ENCODE peak calls at places on chromosomes 3 and 15, in nine cellular contexts. One of them, this sample, is unnamed.

GRCh38 chr3:133487920-133488540 is 85.5 kb upstream of the CDV3 start:
- DNase-seq in ovary: no peak
- DNase-seq in SK-N-SH: no peak
- DNase-seq in K562: peak; percentile 37
- DNase-seq in stomach: no peak
- DNase-seq in esophagus muscularis mucosa: peak; percentile 86
- DNase-seq in A549: peak; percentile 15
- DNase-seq in H1: no peak
- DNase-seq in transverse colon: no peak
- DNase-seq in this sample: no peak

GRCh38 chr15:39376371-39376909 is 204.4 kb upstream of the THBS1 start:
- DNase-seq in esophagus muscularis mucosa: no peak
- DNase-seq in A549: no peak
- DNase-seq in ovary: no peak
- DNase-seq in SK-N-SH: no peak
- DNase-seq in K562: no peak
- DNase-seq in H1: no peak
- DNase-seq in stomach: no peak
- DNase-seq in transverse colon: no peak
- DNase-seq in this sample: no peak

GRCh38 chr3:10025205-10026083 is 793 bp upstream of the FANCD2 start:
- DNase-seq in esophagus muscularis mucosa: no peak
- DNase-seq in A549: no peak
- DNase-seq in SK-N-SH: no peak
- DNase-seq in stomach: no peak
- DNase-seq in K562: no peak
- DNase-seq in transverse colon: no peak
- DNase-seq in H1: no peak
- DNase-seq in ovary: no peak
- DNase-seq in this sample: no peak

GRCh38 chr3:183317886-183318845 is 65.1 kb downstream of the B3GNT5 start:
- DNase-seq in transverse colon: no peak
- DNase-seq in H1: no peak
- DNase-seq in stomach: no peak
- DNase-seq in A549: no peak
- DNase-seq in SK-N-SH: no peak
- DNase-seq in ovary: no peak
- DNase-seq in esophagus muscularis mucosa: no peak
- DNase-seq in K562: no peak
- DNase-seq in this sample: no peak

GRCh38 chr15:68730491-68731317 is 90.0 kb downstream of the ANP32A start:
- DNase-seq in H1: peak; percentile 19
- DNase-seq in stomach: peak; percentile 49
- DNase-seq in A549: peak; percentile 68
- DNase-seq in esophagus muscularis mucosa: no peak
- DNase-seq in ovary: no peak
- DNase-seq in SK-N-SH: peak; percentile 53
- DNase-seq in transverse colon: peak; percentile 46
- DNase-seq in K562: peak; percentile 52
- DNase-seq in this sample: peak; percentile 57

GRCh38 chr3:64190517-64191515 is 34.5 kb downstream of the PRICKLE2 start:
- DNase-seq in transverse colon: no peak
- DNase-seq in esophagus muscularis mucosa: peak; percentile 70
- DNase-seq in K562: no peak
- DNase-seq in H1: no peak
- DNase-seq in SK-N-SH: no peak
- DNase-seq in A549: peak; percentile 57
- DNase-seq in ovary: no peak
- DNase-seq in stomach: no peak
- DNase-seq in this sample: no peak

GRCh38 chr3:35254917-35255316 is 384.4 kb upstream of the ARPP21 start:
- DNase-seq in esophagus muscularis mucosa: no peak
- DNase-seq in ovary: no peak
- DNase-seq in stomach: no peak
- DNase-seq in H1: no peak
- DNase-seq in transverse colon: no peak
- DNase-seq in A549: no peak
- DNase-seq in K562: no peak
- DNase-seq in SK-N-SH: no peak
- DNase-seq in this sample: no peak

GRCh38 chr3:108234387-108234957 is 12.2 kb upstream of the IFT57 start:
- DNase-seq in ovary: no peak
- DNase-seq in transverse colon: no peak
- DNase-seq in stomach: no peak
- DNase-seq in SK-N-SH: peak; percentile 39
- DNase-seq in esophagus muscularis mucosa: no peak
- DNase-seq in K562: no peak
- DNase-seq in A549: no peak
- DNase-seq in H1: no peak
- DNase-seq in this sample: no peak

GRCh38 chr3:70990723-70991122 is 592.8 kb downstream of the FOXP1 start:
- DNase-seq in stomach: no peak
- DNase-seq in ovary: no peak
- DNase-seq in A549: no peak
- DNase-seq in K562: no peak
- DNase-seq in SK-N-SH: no peak
- DNase-seq in esophagus muscularis mucosa: no peak
- DNase-seq in transverse colon: no peak
- DNase-seq in H1: no peak
- DNase-seq in this sample: no peak

GRCh38 chr3:45167011-45167911 is 21.1 kb upstream of the CDCP1 start:
- DNase-seq in K562: peak; percentile 96
- DNase-seq in transverse colon: peak; percentile 92
- DNase-seq in ovary: peak; percentile 23
- DNase-seq in stomach: peak; percentile 92
- DNase-seq in A549: peak; percentile 95
- DNase-seq in SK-N-SH: peak; percentile 80
- DNase-seq in esophagus muscularis mucosa: peak; percentile 95
- DNase-seq in H1: peak; percentile 88
- DNase-seq in this sample: peak; percentile 22

GRCh38 chr3:148903022-148903442 is 37.9 kb downstream of the CPA3 start:
- DNase-seq in stomach: no peak
- DNase-seq in ovary: no peak
- DNase-seq in SK-N-SH: no peak
- DNase-seq in esophagus muscularis mucosa: no peak
- DNase-seq in K562: no peak
- DNase-seq in transverse colon: no peak
- DNase-seq in H1: no peak
- DNase-seq in A549: no peak
- DNase-seq in this sample: no peak

DNA sequence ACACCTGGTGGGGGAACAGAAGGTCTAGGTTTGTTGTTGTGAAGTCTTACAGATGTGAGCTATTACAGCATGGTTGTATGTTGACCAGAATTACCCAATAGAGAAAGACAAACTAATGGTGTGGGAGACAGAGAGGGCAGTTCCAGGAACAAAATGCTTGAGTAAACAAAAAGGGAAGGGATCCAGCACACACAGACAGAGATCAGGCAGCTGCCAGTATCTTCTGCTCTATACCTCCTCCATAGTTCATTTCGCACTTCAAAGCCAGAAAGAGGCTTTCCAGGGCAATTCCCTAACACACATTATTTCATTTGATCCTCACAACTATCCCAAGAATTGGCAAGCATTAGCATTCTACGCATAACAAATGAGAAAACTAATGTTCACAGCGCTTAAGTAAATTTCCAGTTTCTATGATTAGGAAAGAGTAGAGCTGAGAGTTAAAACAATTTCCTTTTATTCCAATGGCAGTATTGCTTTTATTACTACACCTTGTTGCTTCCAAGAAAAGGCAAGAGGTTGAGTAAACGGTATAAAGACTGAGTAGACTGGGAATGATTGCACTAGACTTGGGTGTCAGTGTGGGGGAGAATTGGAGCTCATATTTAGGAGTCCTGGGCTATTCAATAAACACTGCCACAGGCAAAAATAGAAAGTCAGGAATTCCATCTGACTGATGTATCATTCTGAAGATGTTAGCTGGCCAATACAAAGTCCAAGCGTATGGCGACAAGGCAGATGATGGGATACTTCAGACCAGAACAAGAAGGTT is 39.7 kb upstream of the ZNF280D start:
- DNase-seq in transverse colon: no peak
- DNase-seq in K562: no peak
- DNase-seq in A549: peak; percentile 42
- DNase-seq in SK-N-SH: no peak
- DNase-seq in H1: no peak
- DNase-seq in esophagus muscularis mucosa: no peak
- DNase-seq in stomach: no peak
- DNase-seq in ovary: no peak
- DNase-seq in this sample: no peak
- TF ChIP-seq EP300 in transverse colon: no peak
- TF ChIP-seq EP300 in K562: no peak
- TF ChIP-seq EP300 in A549: no peak
- TF ChIP-seq EP300 in SK-N-SH: no peak
- TF ChIP-seq EP300 in H1: no peak
- TF ChIP-seq EP300 in esophagus muscularis mucosa: no peak
- TF ChIP-seq EP300 in stomach: no peak
- TF ChIP-seq EP300 in ovary: no peak
- TF ChIP-seq EP300 in this sample: no peak

GRCh38 chr15:99731336-99732267 is 1.6 kb downstream of the LYSMD4 start:
- DNase-seq in A549: no peak
- DNase-seq in H1: no peak
- DNase-seq in stomach: peak; percentile 31
- DNase-seq in esophagus muscularis mucosa: no peak
- DNase-seq in ovary: peak; percentile 38
- DNase-seq in K562: no peak
- DNase-seq in SK-N-SH: no peak
- DNase-seq in transverse colon: no peak
- DNase-seq in this sample: no peak
- TF ChIP-seq EP300 in A549: no peak
- TF ChIP-seq EP300 in H1: no peak
- TF ChIP-seq EP300 in stomach: no peak
- TF ChIP-seq EP300 in esophagus muscularis mucosa: no peak
- TF ChIP-seq EP300 in ovary: no peak
- TF ChIP-seq EP300 in K562: no peak
- TF ChIP-seq EP300 in SK-N-SH: no peak
- TF ChIP-seq EP300 in transverse colon: no peak
- TF ChIP-seq EP300 in this sample: no peak

GRCh38 chr15:101250931-101251829 is 668 bp downstream of the CHSY1 start:
- DNase-seq in H1: no peak
- DNase-seq in SK-N-SH: peak; percentile 68
- DNase-seq in ovary: peak; percentile 53
- DNase-seq in A549: peak; percentile 39
- DNase-seq in esophagus muscularis mucosa: no peak
- DNase-seq in K562: peak; percentile 34
- DNase-seq in stomach: peak; percentile 45
- DNase-seq in transverse colon: no peak
- DNase-seq in this sample: no peak
- TF ChIP-seq EP300 in H1: no peak
- TF ChIP-seq EP300 in SK-N-SH: no peak
- TF ChIP-seq EP300 in ovary: no peak
- TF ChIP-seq EP300 in A549: no peak
- TF ChIP-seq EP300 in esophagus muscularis mucosa: no peak
- TF ChIP-seq EP300 in K562: no peak
- TF ChIP-seq EP300 in stomach: no peak
- TF ChIP-seq EP300 in transverse colon: no peak
- TF ChIP-seq EP300 in this sample: no peak

DNA sequence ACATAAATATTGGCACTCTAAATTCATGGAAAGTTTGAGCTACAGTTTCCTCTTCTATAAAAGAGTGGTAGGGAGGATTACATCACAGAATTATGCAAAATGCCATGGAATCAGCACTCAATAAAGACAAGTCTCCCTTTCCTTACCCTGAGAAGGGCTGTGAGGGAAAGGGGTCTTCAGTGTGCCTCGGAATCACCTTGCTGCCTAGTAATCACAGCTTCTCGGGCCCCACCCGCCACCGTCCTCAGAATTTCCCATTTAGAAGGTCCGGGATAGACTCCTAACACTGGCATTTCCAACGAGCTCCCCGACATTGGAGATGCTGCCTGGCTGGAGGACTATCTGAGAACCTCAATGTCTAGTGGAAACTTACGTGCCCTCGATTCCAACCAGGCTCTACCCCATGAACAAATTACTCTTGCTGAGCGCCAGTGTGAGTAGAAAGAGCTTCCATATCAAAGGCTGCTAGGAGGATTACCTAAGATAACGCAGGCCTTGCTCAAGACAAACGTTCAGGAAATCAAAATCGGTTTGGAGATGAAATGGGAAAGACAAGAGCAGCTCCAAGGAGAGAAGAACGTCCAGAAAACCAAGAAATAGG is 92.1 kb upstream of the CHD2 start:
- DNase-seq in ovary: peak; percentile 57
- DNase-seq in A549: peak; percentile 81
- DNase-seq in transverse colon: peak; percentile 34
- DNase-seq in K562: peak; percentile 50
- DNase-seq in H1: no peak
- DNase-seq in stomach: no peak
- DNase-seq in SK-N-SH: no peak
- DNase-seq in esophagus muscularis mucosa: no peak
- DNase-seq in this sample: no peak
- TF ChIP-seq EP300 in ovary: no peak
- TF ChIP-seq EP300 in A549: no peak
- TF ChIP-seq EP300 in transverse colon: no peak
- TF ChIP-seq EP300 in K562: no peak
- TF ChIP-seq EP300 in H1: no peak
- TF ChIP-seq EP300 in stomach: no peak
- TF ChIP-seq EP300 in SK-N-SH: no peak
- TF ChIP-seq EP300 in esophagus muscularis mucosa: no peak
- TF ChIP-seq EP300 in this sample: no peak

DNA sequence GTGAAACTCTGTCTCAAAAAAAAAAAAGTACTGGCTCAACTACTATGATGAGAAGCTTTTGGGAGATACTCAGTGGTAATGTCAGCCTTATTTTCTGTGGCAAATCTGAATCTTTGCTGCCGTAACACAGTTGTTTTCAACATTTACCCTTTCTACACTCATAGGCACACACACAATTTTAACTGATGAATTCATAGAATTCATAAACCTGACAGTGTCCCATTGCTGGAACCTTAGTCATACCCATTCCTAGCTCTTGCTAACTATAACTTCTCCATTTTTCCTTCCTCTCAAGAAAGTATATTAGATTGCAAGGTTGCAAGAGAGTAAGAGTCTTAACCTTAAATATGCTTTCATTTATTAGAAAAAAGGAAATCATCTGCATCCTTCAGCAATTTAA is 496.6 kb downstream of the FHIT start:
- DNase-seq in K562: no peak
- DNase-seq in H1: no peak
- DNase-seq in SK-N-SH: no peak
- DNase-seq in transverse colon: no peak
- DNase-seq in ovary: no peak
- DNase-seq in stomach: no peak
- DNase-seq in esophagus muscularis mucosa: no peak
- DNase-seq in A549: no peak
- DNase-seq in this sample: no peak
- TF ChIP-seq EP300 in K562: no peak
- TF ChIP-seq EP300 in H1: no peak
- TF ChIP-seq EP300 in SK-N-SH: no peak
- TF ChIP-seq EP300 in transverse colon: no peak
- TF ChIP-seq EP300 in ovary: no peak
- TF ChIP-seq EP300 in stomach: no peak
- TF ChIP-seq EP300 in esophagus muscularis mucosa: no peak
- TF ChIP-seq EP300 in A549: no peak
- TF ChIP-seq EP300 in this sample: no peak

GRCh38 chr3:110855207-110855606 is 216.4 kb upstream of the NECTIN3 start:
- DNase-seq in stomach: no peak
- DNase-seq in K562: no peak
- DNase-seq in transverse colon: no peak
- DNase-seq in ovary: no peak
- DNase-seq in A549: no peak
- DNase-seq in H1: no peak
- DNase-seq in esophagus muscularis mucosa: no peak
- DNase-seq in SK-N-SH: no peak
- DNase-seq in this sample: no peak
- TF ChIP-seq EP300 in stomach: no peak
- TF ChIP-seq EP300 in K562: no peak
- TF ChIP-seq EP300 in transverse colon: no peak
- TF ChIP-seq EP300 in ovary: no peak
- TF ChIP-seq EP300 in A549: no peak
- TF ChIP-seq EP300 in H1: no peak
- TF ChIP-seq EP300 in esophagus muscularis mucosa: no peak
- TF ChIP-seq EP300 in SK-N-SH: no peak
- TF ChIP-seq EP300 in this sample: no peak

This sample was measured in tibial nerve.